ENCODE peak calls at places on chromosome 10, in nine cellular contexts. S, B, Y, K, E, V, P, W and A are unnamed samples.

GRCh38 chr10:62817120-62817762 is 1.1 kb upstream of the EGR2 start:
- DNase-seq in Y (no peak), S (peak), B (peak), V (no peak), P (no peak), W (peak), K (peak), E (peak), A (peak)

GRCh38 chr10:132058111-132058745 is 7.5 kb upstream of the JAKMIP3 start:
- DNase-seq in E (no peak), P (no peak), S (peak), V (no peak), K (no peak), B (no peak), W (no peak), Y (no peak), A (no peak)

GRCh38 chr10:12841826-12842225 is 159.7 kb downstream of the CCDC3 start:
- DNase-seq in V (no peak), S (no peak), P (no peak), W (no peak), K (no peak), E (no peak), Y (no peak), B (no peak), A (no peak)

GRCh38 chr10:5105626-5106025 is 11.4 kb downstream of the AKR1C3 start:
- DNase-seq in S (no peak), Y (no peak), E (no peak), K (no peak), B (no peak), P (no peak), V (no peak), W (no peak), A (no peak)

GRCh38 chr10:3165196-3165595 is 7.4 kb downstream of the PITRM1 start:
- DNase-seq in K (no peak), E (no peak), S (no peak), Y (no peak), B (no peak), W (no peak), P (no peak), V (no peak), A (no peak)

GRCh38 chr10:99522511-99523250 is 10.1 kb upstream of the NKX2-3 start:
- DNase-seq in B (no peak), W (no peak), K (no peak), V (no peak), S (peak), E (no peak), P (no peak), Y (no peak), A (no peak)

GRCh38 chr10:3887885-3888476 is 103.0 kb upstream of the KLF6 start:
- DNase-seq in E (no peak), S (peak), V (no peak), Y (no peak), W (peak), B (no peak), K (peak), P (no peak), A (peak)

GRCh38 chr10:108904163-108904878 is 1019.0 kb downstream of the XPNPEP1 start:
- DNase-seq in B (no peak), W (no peak), V (no peak), S (no peak), K (peak), P (no peak), Y (no peak), E (peak), A (peak)

GRCh38 chr10:76026931-76027330 is 595.5 kb downstream of the LRMDA start:
- DNase-seq in Y (no peak), P (no peak), E (no peak), S (peak), V (no peak), B (no peak), W (no peak), K (no peak), A (no peak)

GRCh38 chr10:60872451-60872850 is 71.5 kb downstream of the RHOBTB1 start:
- DNase-seq in B (no peak), P (no peak), V (no peak), Y (no peak), S (no peak), E (no peak), K (no peak), W (no peak), A (no peak)

GRCh38 chr10:23344251-23344841 is at the start of gene C10orf67:
- DNase-seq in S (peak), B (no peak), K (no peak), Y (no peak), E (no peak), P (no peak), V (peak), W (no peak), A (no peak)

GRCh38 chr10:125982256-125982948 is 86.0 kb downstream of the FANK1 start:
- DNase-seq in K (peak), B (no peak), S (peak), Y (no peak), P (no peak), V (no peak), E (peak), W (peak), A (peak)

GRCh38 chr10:16835223-16835622 is 18.0 kb upstream of the RSU1 start:
- DNase-seq in Y (no peak), W (no peak), P (no peak), B (no peak), K (no peak), E (no peak), S (no peak), V (no peak), A (no peak)

GRCh38 chr10:101467286-101467770 is 113.4 kb downstream of the BTRC start:
- DNase-seq in Y (no peak), W (peak), P (peak), K (peak), B (peak), V (no peak), S (peak), E (peak), A (peak)

GRCh38 chr10:6721480-6721879 is 141.4 kb upstream of the PRKCQ start:
- DNase-seq in E (peak), V (no peak), Y (no peak), K (peak), B (no peak), P (no peak), S (no peak), W (peak), A (peak)

GRCh38 chr10:11684717-11685645 is 57.2 kb upstream of the ECHDC3 start:
- DNase-seq in W (peak), K (peak), P (no peak), V (peak), S (peak), B (no peak), Y (no peak), E (no peak), A (peak)

GRCh38 chr10:102629661-102630614 is 14.3 kb upstream of the TRIM8 start:
- DNase-seq in B (no peak), Y (no peak), K (peak), V (no peak), S (peak), W (peak), P (no peak), E (peak), A (peak)